ENCODE peak calls at places on chromosomes 2 and 18, in five cellular contexts. H, B, I, Q and D are unnamed samples.

GRCh38 chr18:30889582-30890301 is 152.8 kb downstream of the DSC3 start:
- DNase-seq in I (peak), B (no peak), H (no peak), Q (peak), D (peak)

GRCh38 chr2:142879191-142879590 is 1.7 kb downstream of the KYNU start:
- DNase-seq in H (no peak), B (no peak), Q (no peak), I (no peak), D (no peak)

GRCh38 chr2:235494716-235495372 is 1.0 kb downstream of the AGAP1 start:
- DNase-seq in Q (peak), H (no peak), B (no peak), I (peak), D (peak)

GRCh38 chr2:31335921-31336570 is 78.5 kb downstream of the XDH start:
- DNase-seq in Q (peak), B (no peak), I (no peak), H (no peak), D (no peak)

GRCh38 chr2:24360963-24361330 is 611 bp upstream of the ITSN2 start:
- DNase-seq in B (no peak), I (no peak), H (no peak), Q (no peak), D (no peak)

GRCh38 chr2:55011741-55012574 is 38.3 kb downstream of the RTN4 start:
- DNase-seq in B (no peak), I (no peak), H (no peak), Q (no peak), D (no peak)

GRCh38 chr2:138445227-138445626 is 56.3 kb upstream of the SPOPL start:
- DNase-seq in Q (no peak), I (no peak), H (no peak), B (no peak), D (no peak)

GRCh38 chr2:61361068-61361467 is 109.8 kb downstream of the USP34 start:
- DNase-seq in B (no peak), H (no peak), Q (no peak), I (no peak), D (no peak)

GRCh38 chr2:113686537-113686936 is 59.5 kb downstream of the RABL2A start:
- DNase-seq in B (no peak), H (no peak), I (no peak), Q (peak), D (no peak)

GRCh38 chr2:30611572-30611971 is 164.5 kb downstream of the LCLAT1 start:
- DNase-seq in Q (peak), I (no peak), B (no peak), H (no peak), D (no peak)

GRCh38 chr18:28834889-28835288 is 658.0 kb upstream of the CDH2 start:
- DNase-seq in Q (peak), I (no peak), B (no peak), H (no peak), D (no peak)

GRCh38 chr18:50155406-50155805 is 39.5 kb downstream of the MYO5B start:
- DNase-seq in Q (no peak), B (no peak), H (no peak), I (no peak), D (no peak)

GRCh38 chr2:126880262-126880800 is 18.4 kb upstream of the TEX51 start:
- DNase-seq in H (no peak), Q (no peak), B (peak), I (no peak), D (no peak)

GRCh38 chr2:99729104-99729503 is 239.3 kb upstream of the REV1 start:
- DNase-seq in I (peak), H (no peak), B (no peak), Q (peak), D (no peak)

GRCh38 chr2:18244840-18245239 is 315.6 kb downstream of the RDH14 start:
- DNase-seq in I (no peak), H (no peak), B (no peak), Q (no peak), D (no peak)
- TF ChIP-seq CTCF in I (no peak), H (no peak), B (no peak), Q (no peak), D (no peak)

GRCh38 chr2:171084128-171084527 is 76.6 kb downstream of the TLK1 start:
- DNase-seq in Q (no peak), H (no peak), B (no peak), I (no peak), D (no peak)

GRCh38 chr2:171088057-171088834 is 72.4 kb downstream of the TLK1 start:
- DNase-seq in I (no peak), Q (no peak), B (no peak), H (no peak), D (no peak)

GRCh38 chr2:171089489-171089888 is 71.2 kb downstream of the TLK1 start:
- DNase-seq in B (no peak), Q (no peak), I (no peak), H (no peak), D (no peak)

GRCh38 chr2:171087547-171087946 is 73.1 kb downstream of the TLK1 start:
- DNase-seq in B (no peak), Q (no peak), I (no peak), H (no peak), D (no peak)

GRCh38 chr2:171086352-171087290 is 74.1 kb downstream of the TLK1 start:
- DNase-seq in H (peak), Q (peak), I (peak), B (peak), D (peak)
- TF ChIP-seq CTCF in H (peak), Q (peak), I (peak), B (peak), D (peak)

DNA sequence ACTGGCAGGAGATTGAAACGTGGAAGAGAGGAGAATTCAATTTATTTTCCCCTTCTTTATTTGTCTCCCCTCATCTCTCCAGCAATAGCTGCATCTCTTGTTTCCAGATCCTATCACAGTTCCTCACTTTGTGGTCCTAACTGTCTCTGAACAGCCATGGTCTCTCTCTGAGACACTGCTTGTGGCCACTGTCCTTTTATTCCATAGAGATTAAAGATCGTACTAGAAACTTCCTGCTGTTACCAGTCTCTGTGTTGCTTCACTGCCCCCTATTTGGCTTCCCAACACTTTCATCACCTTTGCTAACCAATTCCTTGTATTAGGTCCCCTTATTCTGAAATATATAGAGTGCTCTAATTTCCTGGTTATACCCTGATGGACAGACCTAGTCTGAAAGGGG is 48.9 kb upstream of the CAVIN2 start:
- DNase-seq in B (no peak), Q (no peak), I (no peak), H (no peak), D (no peak)
- TF ChIP-seq CTCF in B (no peak), Q (no peak), I (no peak), H (no peak), D (no peak)

GRCh38 chr18:9663377-9663776 is 44.7 kb upstream of the RAB31 start:
- DNase-seq in Q (no peak), I (no peak), B (no peak), H (no peak), D (no peak)

GRCh38 chr18:9659499-9660387 is 45.4 kb upstream of the PPP4R1 start:
- DNase-seq in Q (no peak), I (no peak), B (no peak), H (no peak), D (no peak)

GRCh38 chr18:9665311-9665710 is 42.8 kb upstream of the RAB31 start:
- DNase-seq in Q (no peak), B (no peak), H (no peak), I (no peak), D (peak)

GRCh38 chr18:9658111-9658641 is 43.8 kb upstream of the PPP4R1 start:
- DNase-seq in B (no peak), I (no peak), Q (no peak), H (no peak), D (no peak)

DNA sequence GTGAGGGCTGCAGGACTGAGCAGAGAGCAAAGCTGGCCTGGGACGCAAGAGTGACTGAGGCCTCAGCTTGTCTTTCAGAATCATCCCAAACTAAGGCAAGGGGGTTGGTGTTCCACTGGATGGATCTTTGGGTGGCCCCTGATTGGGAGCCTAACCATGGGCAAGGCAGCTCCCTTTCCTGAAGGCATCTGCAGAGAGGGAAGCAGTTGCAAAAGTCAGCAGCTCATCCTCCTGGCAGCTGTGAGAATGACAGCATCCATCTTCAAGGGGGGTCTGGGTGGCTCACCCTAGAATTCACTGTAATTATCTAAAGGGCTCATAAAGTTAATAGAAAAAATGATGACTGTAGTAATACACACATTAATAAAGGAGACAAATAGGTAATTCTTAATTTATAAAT is 46.5 kb upstream of the RAB31 start:
- DNase-seq in I (no peak), Q (peak), H (no peak), B (no peak), D (no peak)
- TF ChIP-seq CTCF in I (no peak), Q (peak), H (no peak), B (no peak), D (no peak)

GRCh38 chr2:26614205-26615128 is 26.7 kb downstream of the CIB4 start:
- DNase-seq in B (no peak), I (no peak), H (no peak), Q (no peak), D (no peak)

GRCh38 chr2:26612034-26612433 is 29.1 kb downstream of the CIB4 start:
- DNase-seq in Q (no peak), H (no peak), I (no peak), B (no peak), D (no peak)

GRCh38 chr2:26610504-26611335 is 30.4 kb downstream of the CIB4 start:
- DNase-seq in B (no peak), H (no peak), Q (no peak), I (no peak), D (no peak)

GRCh38 chr2:26613241-26614204 is 27.6 kb downstream of the CIB4 start:
- DNase-seq in B (no peak), I (no peak), Q (no peak), H (no peak), D (no peak)

DNA sequence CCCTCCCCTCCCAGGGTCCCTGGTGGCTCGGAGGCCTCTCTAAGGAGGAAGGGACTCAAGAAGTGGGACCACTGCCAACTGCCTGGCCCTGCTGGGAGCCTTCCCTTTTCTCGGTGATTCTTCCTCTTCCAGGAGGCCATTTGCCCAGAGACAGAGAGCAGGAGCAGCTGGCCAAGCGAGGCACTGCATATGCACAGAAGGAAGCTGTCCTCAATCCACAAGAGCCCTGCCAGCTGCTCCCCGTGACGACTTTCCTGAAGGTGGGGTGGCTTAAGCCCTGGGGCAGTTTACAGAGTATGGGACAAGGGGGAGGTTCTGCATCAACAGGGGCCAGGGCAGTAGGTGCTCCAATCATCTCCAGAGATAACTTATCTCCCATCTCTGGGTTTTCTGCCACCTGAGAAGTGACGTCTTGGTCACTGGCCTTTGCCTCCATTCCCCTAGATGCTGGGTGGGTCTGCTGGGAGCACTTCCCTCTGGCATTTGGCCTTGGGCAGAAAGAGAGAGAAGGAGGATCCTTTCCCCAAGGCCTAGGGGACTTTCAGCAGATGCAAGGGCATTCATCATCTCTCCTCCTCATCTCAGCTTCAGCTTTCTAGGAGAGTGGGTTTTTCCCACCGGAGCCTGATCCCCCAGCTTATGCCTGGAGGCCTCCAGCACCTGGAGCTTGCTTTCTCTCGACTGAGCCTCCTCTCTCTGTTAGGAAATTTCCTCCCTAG is 28.5 kb downstream of the CIB4 start:
- DNase-seq in B (no peak), Q (no peak), I (no peak), H (no peak), D (no peak)
- TF ChIP-seq CTCF in B (no peak), Q (no peak), I (no peak), H (no peak), D (no peak)

DNA sequence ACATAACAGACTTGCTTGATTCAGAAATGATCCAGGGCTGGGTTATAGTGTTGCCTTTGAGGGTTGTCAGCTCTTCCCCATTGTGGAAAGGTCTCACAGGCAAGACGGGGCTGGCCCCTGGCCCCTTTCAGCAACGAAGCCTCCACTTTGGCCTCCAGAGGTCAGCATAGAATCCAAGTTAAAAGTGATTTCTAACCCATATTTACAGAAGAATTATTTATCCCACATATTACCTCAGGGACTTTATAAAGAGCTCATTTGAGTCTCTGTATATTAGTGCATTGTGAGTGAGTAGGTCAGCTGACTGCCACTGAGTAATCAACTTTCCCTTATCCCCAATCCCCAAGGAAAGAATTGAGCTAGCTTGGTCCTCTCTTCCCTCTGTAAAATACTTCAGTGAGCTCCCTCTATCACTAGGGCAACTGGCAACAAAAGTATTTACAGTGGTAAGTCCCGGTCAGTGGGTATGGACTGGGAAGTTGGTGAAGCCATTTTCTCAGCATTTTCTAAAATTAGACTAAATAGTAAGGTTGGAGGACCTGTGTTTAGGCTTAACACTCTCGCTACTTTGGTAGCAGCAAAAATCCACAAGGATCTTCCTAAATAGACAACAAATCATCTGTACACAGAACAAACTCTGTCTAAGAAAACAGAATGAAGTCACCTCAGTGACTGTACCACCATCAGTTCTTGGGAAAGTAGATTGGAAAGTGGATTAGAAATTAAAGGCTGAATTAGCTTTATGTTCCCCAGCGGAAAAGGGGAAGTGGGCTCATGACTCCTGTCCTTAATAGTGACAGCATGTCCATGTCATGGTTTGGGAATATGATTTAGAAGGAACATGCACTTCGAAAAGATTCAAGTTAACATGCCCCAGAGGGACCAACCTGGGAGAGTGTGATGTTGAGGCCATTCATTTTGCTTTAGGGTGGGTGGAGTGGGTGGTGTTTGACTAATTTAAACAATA is 171.0 kb upstream of the SIX3 start:
- DNase-seq in B (no peak), H (peak), Q (no peak), I (peak), D (peak)
- TF ChIP-seq CTCF in B (no peak), H (no peak), Q (no peak), I (no peak), D (no peak)